ENCODE peak calls at places on chromosomes 11 and 22, in six cellular contexts. One of them, this sample, is unnamed.

GRCh38 chr11:12161137-12161536 is 50.7 kb downstream of the MICAL2 start:
- DNase-seq in hepatocyte: no peak
- DNase-seq in omental fat pad: no peak
- DNase-seq in AG09309: no peak
- DNase-seq in uterus: no peak
- DNase-seq in CD4-positive, alpha-beta T cell: no peak
- DNase-seq in this sample: no peak

GRCh38 chr11:37259734-37260133 is 661.7 kb upstream of the RAG2 start:
- DNase-seq in hepatocyte: no peak
- DNase-seq in omental fat pad: no peak
- DNase-seq in AG09309: no peak
- DNase-seq in uterus: no peak
- DNase-seq in CD4-positive, alpha-beta T cell: no peak
- DNase-seq in this sample: no peak

GRCh38 chr22:39224550-39224949 is 20.2 kb downstream of the PDGFB start:
- DNase-seq in hepatocyte: no peak
- DNase-seq in omental fat pad: no peak
- DNase-seq in AG09309: no peak
- DNase-seq in uterus: no peak
- DNase-seq in CD4-positive, alpha-beta T cell: no peak
- DNase-seq in this sample: no peak

GRCh38 chr11:79287952-79288351 is 152.9 kb downstream of the TENM4 start:
- DNase-seq in hepatocyte: no peak
- DNase-seq in omental fat pad: no peak
- DNase-seq in AG09309: no peak
- DNase-seq in uterus: no peak
- DNase-seq in CD4-positive, alpha-beta T cell: no peak
- DNase-seq in this sample: no peak

GRCh38 chr11:120132645-120133185 is 5.2 kb downstream of the TRIM29 start:
- DNase-seq in hepatocyte: no peak
- DNase-seq in omental fat pad: no peak
- DNase-seq in AG09309: no peak
- DNase-seq in uterus: peak
- DNase-seq in CD4-positive, alpha-beta T cell: no peak
- DNase-seq in this sample: no peak

GRCh38 chr11:32792948-32793475 is 1.4 kb downstream of the CCDC73 start:
- DNase-seq in hepatocyte: peak
- DNase-seq in omental fat pad: peak
- DNase-seq in AG09309: no peak
- DNase-seq in uterus: peak
- DNase-seq in CD4-positive, alpha-beta T cell: peak
- DNase-seq in this sample: peak

GRCh38 chr11:9691865-9692264 is 28.0 kb downstream of the SWAP70 start:
- DNase-seq in hepatocyte: no peak
- DNase-seq in omental fat pad: no peak
- DNase-seq in AG09309: no peak
- DNase-seq in uterus: no peak
- DNase-seq in CD4-positive, alpha-beta T cell: no peak
- DNase-seq in this sample: no peak

GRCh38 chr22:37258810-37259472 is 14.9 kb upstream of the RAC2 start:
- DNase-seq in hepatocyte: no peak
- DNase-seq in omental fat pad: no peak
- DNase-seq in AG09309: no peak
- DNase-seq in uterus: no peak
- DNase-seq in CD4-positive, alpha-beta T cell: no peak
- DNase-seq in this sample: no peak

GRCh38 chr22:30340911-30341685 is 14.4 kb upstream of the TBC1D10A start:
- DNase-seq in hepatocyte: no peak
- DNase-seq in omental fat pad: no peak
- DNase-seq in AG09309: no peak
- DNase-seq in uterus: no peak
- DNase-seq in CD4-positive, alpha-beta T cell: no peak
- DNase-seq in this sample: no peak

GRCh38 chr22:29011200-29011867 is 50.3 kb downstream of the C22orf31 start:
- DNase-seq in hepatocyte: no peak
- DNase-seq in omental fat pad: no peak
- DNase-seq in AG09309: no peak
- DNase-seq in uterus: no peak
- DNase-seq in CD4-positive, alpha-beta T cell: no peak
- DNase-seq in this sample: no peak

GRCh38 chr22:30240541-30241417 is 5.8 kb downstream of the LIF start:
- DNase-seq in hepatocyte: no peak
- DNase-seq in omental fat pad: no peak
- DNase-seq in AG09309: no peak
- DNase-seq in uterus: no peak
- DNase-seq in CD4-positive, alpha-beta T cell: no peak
- DNase-seq in this sample: no peak

GRCh38 chr11:8090756-8091155 is 9.7 kb downstream of the TUB start:
- DNase-seq in hepatocyte: peak
- DNase-seq in omental fat pad: no peak
- DNase-seq in AG09309: no peak
- DNase-seq in uterus: no peak
- DNase-seq in CD4-positive, alpha-beta T cell: no peak
- DNase-seq in this sample: no peak

GRCh38 chr11:65290448-65291165 is 24.1 kb upstream of the CDC42EP2 start:
- DNase-seq in hepatocyte: peak
- DNase-seq in omental fat pad: peak
- DNase-seq in AG09309: peak
- DNase-seq in uterus: peak
- DNase-seq in CD4-positive, alpha-beta T cell: no peak
- DNase-seq in this sample: no peak

GRCh38 chr11:8101421-8101820 is 20.4 kb downstream of the TUB start:
- DNase-seq in hepatocyte: peak
- DNase-seq in omental fat pad: no peak
- DNase-seq in AG09309: no peak
- DNase-seq in uterus: no peak
- DNase-seq in CD4-positive, alpha-beta T cell: no peak
- DNase-seq in this sample: no peak

GRCh38 chr11:92687724-92688123 is 281.7 kb upstream of the MTNR1B start:
- DNase-seq in hepatocyte: no peak
- DNase-seq in omental fat pad: no peak
- DNase-seq in AG09309: no peak
- DNase-seq in uterus: no peak
- DNase-seq in CD4-positive, alpha-beta T cell: no peak
- DNase-seq in this sample: no peak

GRCh38 chr11:34317038-34317360 is 40.8 kb downstream of the ABTB2 start:
- DNase-seq in hepatocyte: no peak
- DNase-seq in omental fat pad: no peak
- DNase-seq in AG09309: no peak
- DNase-seq in uterus: no peak
- DNase-seq in CD4-positive, alpha-beta T cell: no peak
- DNase-seq in this sample: no peak

DNA sequence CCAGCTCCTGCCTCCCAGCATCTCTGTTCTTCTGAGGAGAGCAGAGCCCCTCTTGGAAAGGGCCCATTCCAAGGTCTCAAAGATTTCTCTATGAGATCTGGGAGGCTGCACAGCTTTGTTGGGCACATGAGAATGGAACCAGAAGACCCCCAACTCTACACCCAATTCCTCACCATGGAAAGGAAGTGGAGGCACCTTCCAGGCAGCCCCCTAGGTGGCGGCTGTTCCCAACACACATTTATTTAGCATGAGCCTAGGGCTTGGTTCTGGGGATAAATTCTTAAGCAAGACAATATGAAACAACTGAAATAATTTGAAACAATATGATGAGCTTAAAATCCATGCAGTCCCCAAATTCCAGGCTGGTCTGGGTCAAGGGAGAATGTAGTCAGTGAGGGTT is 100.4 kb downstream of the TIMP3 start:
- DNase-seq in hepatocyte: no peak
- DNase-seq in omental fat pad: no peak
- DNase-seq in AG09309: no peak
- DNase-seq in uterus: no peak
- DNase-seq in CD4-positive, alpha-beta T cell: no peak
- DNase-seq in this sample: no peak
- TF ChIP-seq CTCF in hepatocyte: peak
- TF ChIP-seq CTCF in omental fat pad: no peak
- TF ChIP-seq CTCF in AG09309: no peak
- TF ChIP-seq CTCF in uterus: no peak
- TF ChIP-seq CTCF in CD4-positive, alpha-beta T cell: no peak
- TF ChIP-seq CTCF in this sample: no peak

GRCh38 chr22:21726650-21727049 is 8.9 kb downstream of the YPEL1 start:
- DNase-seq in hepatocyte: peak
- DNase-seq in omental fat pad: no peak
- DNase-seq in AG09309: no peak
- DNase-seq in uterus: no peak
- DNase-seq in CD4-positive, alpha-beta T cell: peak
- DNase-seq in this sample: peak
- TF ChIP-seq CTCF in hepatocyte: peak
- TF ChIP-seq CTCF in omental fat pad: no peak
- TF ChIP-seq CTCF in AG09309: no peak
- TF ChIP-seq CTCF in uterus: no peak
- TF ChIP-seq CTCF in CD4-positive, alpha-beta T cell: no peak
- TF ChIP-seq CTCF in this sample: peak

DNA sequence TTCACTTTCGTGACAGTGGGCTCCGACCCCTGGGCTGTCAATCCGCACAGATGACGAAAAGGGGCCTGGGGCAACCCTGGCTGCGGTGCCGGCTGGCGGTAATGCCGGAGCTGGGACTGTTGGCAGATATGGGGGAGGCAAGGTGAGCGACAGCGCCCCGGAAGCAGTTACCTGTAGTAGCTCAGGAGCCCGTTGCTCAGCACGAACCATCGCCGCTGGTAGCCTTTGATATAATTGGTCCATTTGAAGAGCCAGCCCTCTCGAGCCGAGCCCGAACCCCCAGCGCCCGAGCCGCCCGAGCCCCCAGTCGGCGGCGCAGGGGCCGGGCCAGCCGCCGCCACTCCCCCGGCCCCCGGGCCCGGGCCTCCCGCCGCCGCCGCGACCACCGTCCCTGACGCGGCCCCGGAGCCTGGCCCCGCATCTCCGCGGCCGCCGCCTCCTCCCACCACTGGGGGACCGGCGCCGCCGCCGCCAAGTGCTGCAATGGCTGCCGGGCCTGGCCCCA is 390 bp downstream of the OSBP start:
- DNase-seq in hepatocyte: peak
- DNase-seq in omental fat pad: peak
- DNase-seq in AG09309: no peak
- DNase-seq in uterus: peak
- DNase-seq in CD4-positive, alpha-beta T cell: peak
- DNase-seq in this sample: no peak
- TF ChIP-seq CTCF in hepatocyte: no peak
- TF ChIP-seq CTCF in omental fat pad: no peak
- TF ChIP-seq CTCF in AG09309: no peak
- TF ChIP-seq CTCF in uterus: no peak
- TF ChIP-seq CTCF in CD4-positive, alpha-beta T cell: no peak
- TF ChIP-seq CTCF in this sample: no peak

DNA sequence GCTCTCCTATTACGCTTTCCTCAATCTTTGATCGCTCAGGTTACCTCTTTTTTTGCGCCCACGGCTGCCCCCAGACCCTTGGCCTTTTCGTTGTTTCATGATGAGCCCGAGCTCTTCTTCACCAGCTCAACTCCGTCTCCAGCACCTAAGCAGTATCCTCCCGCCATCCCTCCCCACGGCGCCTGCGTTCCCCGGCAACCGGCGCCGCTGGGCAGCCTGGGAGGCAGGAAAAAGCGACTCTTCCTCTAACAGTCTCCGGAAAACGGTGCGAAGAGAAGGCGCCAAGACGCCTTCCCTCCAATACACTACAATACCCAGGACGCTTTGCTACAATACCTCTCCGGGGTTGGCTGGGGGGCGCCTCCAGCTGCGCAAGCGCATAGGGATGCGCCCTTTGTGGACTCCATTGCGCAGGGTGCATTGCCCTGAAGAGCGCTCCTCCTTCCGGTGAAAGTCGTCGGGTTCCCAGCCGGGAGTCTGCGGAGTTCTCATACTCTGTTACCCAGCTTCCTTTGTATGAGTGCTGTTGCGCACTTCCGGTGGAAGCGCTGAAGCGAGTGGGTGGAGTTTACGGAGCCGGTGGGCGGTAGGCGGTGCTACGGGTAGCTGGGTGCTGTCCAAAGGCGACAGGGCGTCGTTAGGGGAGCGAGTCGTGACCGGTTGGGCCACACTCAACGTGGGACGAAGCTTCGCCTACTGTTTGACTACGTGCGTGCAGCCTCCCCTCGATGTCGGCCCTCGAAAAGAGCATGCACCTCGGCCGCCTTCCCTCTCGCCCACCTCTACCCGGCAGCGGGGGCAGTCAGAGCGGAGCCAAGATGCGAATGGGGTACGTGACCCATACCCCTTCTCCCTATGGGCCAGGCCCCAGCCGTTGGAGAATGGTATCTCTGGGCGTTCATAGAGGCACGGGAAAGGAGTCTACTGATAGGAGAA is at the start of the genes C2CD3 and PPME1:
- DNase-seq in hepatocyte: peak
- DNase-seq in omental fat pad: peak
- DNase-seq in AG09309: peak
- DNase-seq in uterus: peak
- DNase-seq in CD4-positive, alpha-beta T cell: peak
- DNase-seq in this sample: peak
- TF ChIP-seq CTCF in hepatocyte: peak
- TF ChIP-seq CTCF in omental fat pad: no peak
- TF ChIP-seq CTCF in AG09309: peak
- TF ChIP-seq CTCF in uterus: peak
- TF ChIP-seq CTCF in CD4-positive, alpha-beta T cell: peak
- TF ChIP-seq CTCF in this sample: peak

GRCh38 chr11:17812286-17813187 is 78.0 kb downstream of the KCNC1 start:
- DNase-seq in hepatocyte: no peak
- DNase-seq in omental fat pad: no peak
- DNase-seq in AG09309: no peak
- DNase-seq in uterus: no peak
- DNase-seq in CD4-positive, alpha-beta T cell: no peak
- DNase-seq in this sample: no peak
- TF ChIP-seq CTCF in hepatocyte: no peak
- TF ChIP-seq CTCF in omental fat pad: no peak
- TF ChIP-seq CTCF in AG09309: no peak
- TF ChIP-seq CTCF in uterus: no peak
- TF ChIP-seq CTCF in CD4-positive, alpha-beta T cell: no peak
- TF ChIP-seq CTCF in this sample: no peak

GRCh38 chr11:24521586-24521985 is 24.7 kb downstream of the LUZP2 start:
- DNase-seq in hepatocyte: no peak
- DNase-seq in omental fat pad: no peak
- DNase-seq in AG09309: no peak
- DNase-seq in uterus: no peak
- DNase-seq in CD4-positive, alpha-beta T cell: no peak
- DNase-seq in this sample: no peak
- TF ChIP-seq CTCF in hepatocyte: no peak
- TF ChIP-seq CTCF in omental fat pad: no peak
- TF ChIP-seq CTCF in AG09309: no peak
- TF ChIP-seq CTCF in uterus: no peak
- TF ChIP-seq CTCF in CD4-positive, alpha-beta T cell: no peak
- TF ChIP-seq CTCF in this sample: no peak

GRCh38 chr11:131584694-131585592 is 214.5 kb downstream of the NTM start:
- DNase-seq in hepatocyte: no peak
- DNase-seq in omental fat pad: no peak
- DNase-seq in AG09309: no peak
- DNase-seq in uterus: no peak
- DNase-seq in CD4-positive, alpha-beta T cell: no peak
- DNase-seq in this sample: no peak
- TF ChIP-seq CTCF in hepatocyte: peak
- TF ChIP-seq CTCF in omental fat pad: no peak
- TF ChIP-seq CTCF in AG09309: no peak
- TF ChIP-seq CTCF in uterus: no peak
- TF ChIP-seq CTCF in CD4-positive, alpha-beta T cell: no peak
- TF ChIP-seq CTCF in this sample: no peak

This sample was measured in natural killer cell.